ENCODE peak calls at places on chromosomes 4 and X, in ten cellular contexts. One of them, this sample, is unnamed.

GRCh38 chr4:85265234-85265633 is 209.7 kb upstream of the ARHGAP24 start:
- DNase-seq in Kasumi-1: no peak
- DNase-seq in CD8-positive, alpha-beta memory T cell: no peak
- DNase-seq in ureter: no peak
- DNase-seq in brain pericyte: no peak
- DNase-seq in left ventricle myocardium inferior: no peak
- DNase-seq in naive thymus-derived CD8-positive, alpha-beta T cell: no peak
- DNase-seq in activated naive CD4-positive, alpha-beta T cell treated with anti-CD3 and anti-CD28 coated beads, Interleukin-2, amount 10 ng/mL, durations not matched to agents 7 days and 5 days: no peak
- DNase-seq in fibroblast of the aortic adventitia: no peak
- DNase-seq in activated effector memory CD4-positive, alpha-beta T cell treated with anti-CD3 and anti-CD28 coated beads, Interleukin-2, amount 50 U/mL, for 16 hours: no peak
- DNase-seq in this sample: no peak

GRCh38 chr4:58166496-58166895 is 1056.3 kb upstream of the IGFBP7 start:
- DNase-seq in naive thymus-derived CD8-positive, alpha-beta T cell: no peak
- DNase-seq in activated naive CD4-positive, alpha-beta T cell treated with anti-CD3 and anti-CD28 coated beads, Interleukin-2, amount 10 ng/mL, durations not matched to agents 7 days and 5 days: no peak
- DNase-seq in fibroblast of the aortic adventitia: no peak
- DNase-seq in brain pericyte: no peak
- DNase-seq in ureter: no peak
- DNase-seq in Kasumi-1: no peak
- DNase-seq in activated effector memory CD4-positive, alpha-beta T cell treated with anti-CD3 and anti-CD28 coated beads, Interleukin-2, amount 50 U/mL, for 16 hours: no peak
- DNase-seq in CD8-positive, alpha-beta memory T cell: no peak
- DNase-seq in left ventricle myocardium inferior: peak; percentile 22
- DNase-seq in this sample: no peak

GRCh38 chr4:184648220-184649025 is 824 bp downstream of the CASP3 start:
- DNase-seq in fibroblast of the aortic adventitia: peak; percentile 39
- DNase-seq in naive thymus-derived CD8-positive, alpha-beta T cell: peak; percentile 54
- DNase-seq in ureter: peak; percentile 74
- DNase-seq in activated effector memory CD4-positive, alpha-beta T cell treated with anti-CD3 and anti-CD28 coated beads, Interleukin-2, amount 50 U/mL, for 16 hours: peak; percentile 82
- DNase-seq in left ventricle myocardium inferior: peak; percentile 74
- DNase-seq in CD8-positive, alpha-beta memory T cell: peak; percentile 65
- DNase-seq in Kasumi-1: peak; percentile 32
- DNase-seq in brain pericyte: no peak
- DNase-seq in activated naive CD4-positive, alpha-beta T cell treated with anti-CD3 and anti-CD28 coated beads, Interleukin-2, amount 10 ng/mL, durations not matched to agents 7 days and 5 days: peak; percentile 71
- DNase-seq in this sample: peak; percentile 93

GRCh38 chr4:16237715-16238114 is 11.4 kb upstream of the TAPT1 start:
- DNase-seq in activated naive CD4-positive, alpha-beta T cell treated with anti-CD3 and anti-CD28 coated beads, Interleukin-2, amount 10 ng/mL, durations not matched to agents 7 days and 5 days: no peak
- DNase-seq in brain pericyte: no peak
- DNase-seq in fibroblast of the aortic adventitia: no peak
- DNase-seq in ureter: no peak
- DNase-seq in CD8-positive, alpha-beta memory T cell: no peak
- DNase-seq in naive thymus-derived CD8-positive, alpha-beta T cell: no peak
- DNase-seq in Kasumi-1: peak; percentile 95
- DNase-seq in activated effector memory CD4-positive, alpha-beta T cell treated with anti-CD3 and anti-CD28 coated beads, Interleukin-2, amount 50 U/mL, for 16 hours: no peak
- DNase-seq in left ventricle myocardium inferior: no peak
- DNase-seq in this sample: no peak

GRCh38 chr4:123363729-123364128 is 32.9 kb upstream of the SPRY1 start:
- DNase-seq in left ventricle myocardium inferior: no peak
- DNase-seq in naive thymus-derived CD8-positive, alpha-beta T cell: no peak
- DNase-seq in fibroblast of the aortic adventitia: no peak
- DNase-seq in activated effector memory CD4-positive, alpha-beta T cell treated with anti-CD3 and anti-CD28 coated beads, Interleukin-2, amount 50 U/mL, for 16 hours: no peak
- DNase-seq in CD8-positive, alpha-beta memory T cell: no peak
- DNase-seq in Kasumi-1: no peak
- DNase-seq in brain pericyte: no peak
- DNase-seq in ureter: no peak
- DNase-seq in activated naive CD4-positive, alpha-beta T cell treated with anti-CD3 and anti-CD28 coated beads, Interleukin-2, amount 10 ng/mL, durations not matched to agents 7 days and 5 days: no peak
- DNase-seq in this sample: no peak

GRCh38 chr4:96145671-96146070 is 305.8 kb downstream of the PDHA2 start:
- DNase-seq in fibroblast of the aortic adventitia: no peak
- DNase-seq in naive thymus-derived CD8-positive, alpha-beta T cell: no peak
- DNase-seq in activated effector memory CD4-positive, alpha-beta T cell treated with anti-CD3 and anti-CD28 coated beads, Interleukin-2, amount 50 U/mL, for 16 hours: no peak
- DNase-seq in Kasumi-1: peak; percentile 72
- DNase-seq in left ventricle myocardium inferior: no peak
- DNase-seq in CD8-positive, alpha-beta memory T cell: no peak
- DNase-seq in brain pericyte: no peak
- DNase-seq in ureter: no peak
- DNase-seq in activated naive CD4-positive, alpha-beta T cell treated with anti-CD3 and anti-CD28 coated beads, Interleukin-2, amount 10 ng/mL, durations not matched to agents 7 days and 5 days: no peak
- DNase-seq in this sample: no peak

GRCh38 chr4:7499661-7500060 is 64.9 kb upstream of the PSAPL1 start:
- DNase-seq in left ventricle myocardium inferior: no peak
- DNase-seq in activated effector memory CD4-positive, alpha-beta T cell treated with anti-CD3 and anti-CD28 coated beads, Interleukin-2, amount 50 U/mL, for 16 hours: no peak
- DNase-seq in activated naive CD4-positive, alpha-beta T cell treated with anti-CD3 and anti-CD28 coated beads, Interleukin-2, amount 10 ng/mL, durations not matched to agents 7 days and 5 days: no peak
- DNase-seq in naive thymus-derived CD8-positive, alpha-beta T cell: no peak
- DNase-seq in Kasumi-1: no peak
- DNase-seq in brain pericyte: no peak
- DNase-seq in ureter: no peak
- DNase-seq in fibroblast of the aortic adventitia: no peak
- DNase-seq in CD8-positive, alpha-beta memory T cell: no peak
- DNase-seq in this sample: no peak

GRCh38 chr4:153535735-153536494 is 69.8 kb downstream of the TMEM131L start:
- DNase-seq in activated effector memory CD4-positive, alpha-beta T cell treated with anti-CD3 and anti-CD28 coated beads, Interleukin-2, amount 50 U/mL, for 16 hours: no peak
- DNase-seq in ureter: no peak
- DNase-seq in activated naive CD4-positive, alpha-beta T cell treated with anti-CD3 and anti-CD28 coated beads, Interleukin-2, amount 10 ng/mL, durations not matched to agents 7 days and 5 days: no peak
- DNase-seq in Kasumi-1: no peak
- DNase-seq in naive thymus-derived CD8-positive, alpha-beta T cell: peak; percentile 19
- DNase-seq in left ventricle myocardium inferior: no peak
- DNase-seq in brain pericyte: no peak
- DNase-seq in CD8-positive, alpha-beta memory T cell: no peak
- DNase-seq in fibroblast of the aortic adventitia: no peak
- DNase-seq in this sample: no peak

GRCh38 chr4:104064650-104065577 is 345.1 kb upstream of the TACR3 start:
- DNase-seq in Kasumi-1: peak; percentile 71
- DNase-seq in naive thymus-derived CD8-positive, alpha-beta T cell: no peak
- DNase-seq in activated naive CD4-positive, alpha-beta T cell treated with anti-CD3 and anti-CD28 coated beads, Interleukin-2, amount 10 ng/mL, durations not matched to agents 7 days and 5 days: no peak
- DNase-seq in brain pericyte: no peak
- DNase-seq in left ventricle myocardium inferior: peak; percentile 15
- DNase-seq in CD8-positive, alpha-beta memory T cell: no peak
- DNase-seq in fibroblast of the aortic adventitia: peak; percentile 0
- DNase-seq in activated effector memory CD4-positive, alpha-beta T cell treated with anti-CD3 and anti-CD28 coated beads, Interleukin-2, amount 50 U/mL, for 16 hours: no peak
- DNase-seq in ureter: peak; percentile 47
- DNase-seq in this sample: no peak

GRCh38 chr4:116015549-116015948 is 902.1 kb upstream of the NDST4 start:
- DNase-seq in CD8-positive, alpha-beta memory T cell: no peak
- DNase-seq in left ventricle myocardium inferior: no peak
- DNase-seq in fibroblast of the aortic adventitia: no peak
- DNase-seq in ureter: no peak
- DNase-seq in activated effector memory CD4-positive, alpha-beta T cell treated with anti-CD3 and anti-CD28 coated beads, Interleukin-2, amount 50 U/mL, for 16 hours: no peak
- DNase-seq in naive thymus-derived CD8-positive, alpha-beta T cell: no peak
- DNase-seq in Kasumi-1: peak; percentile 70
- DNase-seq in activated naive CD4-positive, alpha-beta T cell treated with anti-CD3 and anti-CD28 coated beads, Interleukin-2, amount 10 ng/mL, durations not matched to agents 7 days and 5 days: no peak
- DNase-seq in brain pericyte: no peak
- DNase-seq in this sample: no peak

GRCh38 chr4:1371151-1371830 is 24.3 kb downstream of the UVSSA start:
- DNase-seq in left ventricle myocardium inferior: no peak
- DNase-seq in Kasumi-1: no peak
- DNase-seq in ureter: no peak
- DNase-seq in naive thymus-derived CD8-positive, alpha-beta T cell: no peak
- DNase-seq in CD8-positive, alpha-beta memory T cell: peak; percentile 17
- DNase-seq in activated naive CD4-positive, alpha-beta T cell treated with anti-CD3 and anti-CD28 coated beads, Interleukin-2, amount 10 ng/mL, durations not matched to agents 7 days and 5 days: no peak
- DNase-seq in brain pericyte: no peak
- DNase-seq in activated effector memory CD4-positive, alpha-beta T cell treated with anti-CD3 and anti-CD28 coated beads, Interleukin-2, amount 50 U/mL, for 16 hours: no peak
- DNase-seq in fibroblast of the aortic adventitia: no peak
- DNase-seq in this sample: no peak

GRCh38 chr4:56649445-56650258 is 31.4 kb downstream of the HOPX start:
- DNase-seq in naive thymus-derived CD8-positive, alpha-beta T cell: no peak
- DNase-seq in activated effector memory CD4-positive, alpha-beta T cell treated with anti-CD3 and anti-CD28 coated beads, Interleukin-2, amount 50 U/mL, for 16 hours: no peak
- DNase-seq in CD8-positive, alpha-beta memory T cell: no peak
- DNase-seq in left ventricle myocardium inferior: no peak
- DNase-seq in brain pericyte: no peak
- DNase-seq in activated naive CD4-positive, alpha-beta T cell treated with anti-CD3 and anti-CD28 coated beads, Interleukin-2, amount 10 ng/mL, durations not matched to agents 7 days and 5 days: no peak
- DNase-seq in ureter: no peak
- DNase-seq in Kasumi-1: peak; percentile 75
- DNase-seq in fibroblast of the aortic adventitia: no peak
- DNase-seq in this sample: no peak

GRCh38 chr4:126223784-126224407 is 909.1 kb downstream of the FAT4 start:
- DNase-seq in naive thymus-derived CD8-positive, alpha-beta T cell: no peak
- DNase-seq in Kasumi-1: peak; percentile 68
- DNase-seq in left ventricle myocardium inferior: no peak
- DNase-seq in CD8-positive, alpha-beta memory T cell: no peak
- DNase-seq in activated effector memory CD4-positive, alpha-beta T cell treated with anti-CD3 and anti-CD28 coated beads, Interleukin-2, amount 50 U/mL, for 16 hours: no peak
- DNase-seq in fibroblast of the aortic adventitia: peak; percentile 41
- DNase-seq in brain pericyte: no peak
- DNase-seq in ureter: no peak
- DNase-seq in activated naive CD4-positive, alpha-beta T cell treated with anti-CD3 and anti-CD28 coated beads, Interleukin-2, amount 10 ng/mL, durations not matched to agents 7 days and 5 days: no peak
- DNase-seq in this sample: no peak

GRCh38 chr4:53962516-53963225 is 101.7 kb downstream of the CHIC2 start:
- DNase-seq in activated naive CD4-positive, alpha-beta T cell treated with anti-CD3 and anti-CD28 coated beads, Interleukin-2, amount 10 ng/mL, durations not matched to agents 7 days and 5 days: no peak
- DNase-seq in CD8-positive, alpha-beta memory T cell: no peak
- DNase-seq in left ventricle myocardium inferior: no peak
- DNase-seq in ureter: no peak
- DNase-seq in activated effector memory CD4-positive, alpha-beta T cell treated with anti-CD3 and anti-CD28 coated beads, Interleukin-2, amount 50 U/mL, for 16 hours: no peak
- DNase-seq in Kasumi-1: no peak
- DNase-seq in fibroblast of the aortic adventitia: peak; percentile 74
- DNase-seq in naive thymus-derived CD8-positive, alpha-beta T cell: no peak
- DNase-seq in brain pericyte: no peak
- DNase-seq in this sample: no peak

GRCh38 chr4:71262161-71262560 is 76.7 kb upstream of the SLC4A4 start:
- DNase-seq in CD8-positive, alpha-beta memory T cell: no peak
- DNase-seq in left ventricle myocardium inferior: no peak
- DNase-seq in activated effector memory CD4-positive, alpha-beta T cell treated with anti-CD3 and anti-CD28 coated beads, Interleukin-2, amount 50 U/mL, for 16 hours: no peak
- DNase-seq in fibroblast of the aortic adventitia: no peak
- DNase-seq in brain pericyte: no peak
- DNase-seq in naive thymus-derived CD8-positive, alpha-beta T cell: no peak
- DNase-seq in activated naive CD4-positive, alpha-beta T cell treated with anti-CD3 and anti-CD28 coated beads, Interleukin-2, amount 10 ng/mL, durations not matched to agents 7 days and 5 days: no peak
- DNase-seq in ureter: no peak
- DNase-seq in Kasumi-1: no peak
- DNase-seq in this sample: no peak

GRCh38 chr4:28557755-28558154 is 1697.1 kb downstream of the STIM2 start:
- DNase-seq in left ventricle myocardium inferior: no peak
- DNase-seq in fibroblast of the aortic adventitia: peak; percentile 46
- DNase-seq in brain pericyte: no peak
- DNase-seq in CD8-positive, alpha-beta memory T cell: no peak
- DNase-seq in activated effector memory CD4-positive, alpha-beta T cell treated with anti-CD3 and anti-CD28 coated beads, Interleukin-2, amount 50 U/mL, for 16 hours: no peak
- DNase-seq in naive thymus-derived CD8-positive, alpha-beta T cell: no peak
- DNase-seq in ureter: no peak
- DNase-seq in activated naive CD4-positive, alpha-beta T cell treated with anti-CD3 and anti-CD28 coated beads, Interleukin-2, amount 10 ng/mL, durations not matched to agents 7 days and 5 days: no peak
- DNase-seq in Kasumi-1: no peak
- DNase-seq in this sample: no peak

GRCh38 chr4:26476545-26476944 is 13.7 kb downstream of the CCKAR start:
- DNase-seq in activated naive CD4-positive, alpha-beta T cell treated with anti-CD3 and anti-CD28 coated beads, Interleukin-2, amount 10 ng/mL, durations not matched to agents 7 days and 5 days: no peak
- DNase-seq in brain pericyte: no peak
- DNase-seq in Kasumi-1: no peak
- DNase-seq in naive thymus-derived CD8-positive, alpha-beta T cell: no peak
- DNase-seq in left ventricle myocardium inferior: no peak
- DNase-seq in fibroblast of the aortic adventitia: no peak
- DNase-seq in activated effector memory CD4-positive, alpha-beta T cell treated with anti-CD3 and anti-CD28 coated beads, Interleukin-2, amount 50 U/mL, for 16 hours: no peak
- DNase-seq in CD8-positive, alpha-beta memory T cell: no peak
- DNase-seq in ureter: no peak
- DNase-seq in this sample: no peak

GRCh38 chr4:74501579-74501978 is 56.6 kb downstream of the AREG start:
- DNase-seq in naive thymus-derived CD8-positive, alpha-beta T cell: no peak
- DNase-seq in Kasumi-1: no peak
- DNase-seq in activated effector memory CD4-positive, alpha-beta T cell treated with anti-CD3 and anti-CD28 coated beads, Interleukin-2, amount 50 U/mL, for 16 hours: no peak
- DNase-seq in left ventricle myocardium inferior: no peak
- DNase-seq in fibroblast of the aortic adventitia: peak; percentile 72
- DNase-seq in activated naive CD4-positive, alpha-beta T cell treated with anti-CD3 and anti-CD28 coated beads, Interleukin-2, amount 10 ng/mL, durations not matched to agents 7 days and 5 days: no peak
- DNase-seq in ureter: no peak
- DNase-seq in CD8-positive, alpha-beta memory T cell: no peak
- DNase-seq in brain pericyte: no peak
- DNase-seq in this sample: no peak

GRCh38 chr4:152708361-152708760 is 28.6 kb upstream of the TMEM154 start:
- DNase-seq in left ventricle myocardium inferior: no peak
- DNase-seq in activated effector memory CD4-positive, alpha-beta T cell treated with anti-CD3 and anti-CD28 coated beads, Interleukin-2, amount 50 U/mL, for 16 hours: no peak
- DNase-seq in Kasumi-1: no peak
- DNase-seq in CD8-positive, alpha-beta memory T cell: no peak
- DNase-seq in brain pericyte: no peak
- DNase-seq in activated naive CD4-positive, alpha-beta T cell treated with anti-CD3 and anti-CD28 coated beads, Interleukin-2, amount 10 ng/mL, durations not matched to agents 7 days and 5 days: no peak
- DNase-seq in naive thymus-derived CD8-positive, alpha-beta T cell: no peak
- DNase-seq in ureter: no peak
- DNase-seq in fibroblast of the aortic adventitia: no peak
- DNase-seq in this sample: no peak

GRCh38 chr4:24470681-24471622 is 113.4 kb downstream of the DHX15 start:
- DNase-seq in fibroblast of the aortic adventitia: peak; percentile 36
- DNase-seq in brain pericyte: no peak
- DNase-seq in naive thymus-derived CD8-positive, alpha-beta T cell: peak; percentile 9
- DNase-seq in activated effector memory CD4-positive, alpha-beta T cell treated with anti-CD3 and anti-CD28 coated beads, Interleukin-2, amount 50 U/mL, for 16 hours: peak; percentile 69
- DNase-seq in ureter: peak; percentile 56
- DNase-seq in CD8-positive, alpha-beta memory T cell: peak; percentile 49
- DNase-seq in Kasumi-1: peak; percentile 42
- DNase-seq in left ventricle myocardium inferior: peak; percentile 52
- DNase-seq in activated naive CD4-positive, alpha-beta T cell treated with anti-CD3 and anti-CD28 coated beads, Interleukin-2, amount 10 ng/mL, durations not matched to agents 7 days and 5 days: peak; percentile 29
- DNase-seq in this sample: no peak

GRCh38 chr4:183249854-183250253 is 70.2 kb downstream of the CLDN22 start:
- DNase-seq in Kasumi-1: peak; percentile 85
- DNase-seq in activated effector memory CD4-positive, alpha-beta T cell treated with anti-CD3 and anti-CD28 coated beads, Interleukin-2, amount 50 U/mL, for 16 hours: no peak
- DNase-seq in ureter: no peak
- DNase-seq in left ventricle myocardium inferior: no peak
- DNase-seq in fibroblast of the aortic adventitia: peak; percentile 60
- DNase-seq in brain pericyte: no peak
- DNase-seq in activated naive CD4-positive, alpha-beta T cell treated with anti-CD3 and anti-CD28 coated beads, Interleukin-2, amount 10 ng/mL, durations not matched to agents 7 days and 5 days: peak; percentile 34
- DNase-seq in naive thymus-derived CD8-positive, alpha-beta T cell: peak; percentile 4
- DNase-seq in CD8-positive, alpha-beta memory T cell: no peak
- DNase-seq in this sample: no peak

GRCh38 chr4:76305033-76305687 is 1.4 kb upstream of the STBD1 start:
- DNase-seq in brain pericyte: no peak
- DNase-seq in activated naive CD4-positive, alpha-beta T cell treated with anti-CD3 and anti-CD28 coated beads, Interleukin-2, amount 10 ng/mL, durations not matched to agents 7 days and 5 days: peak; percentile 44
- DNase-seq in activated effector memory CD4-positive, alpha-beta T cell treated with anti-CD3 and anti-CD28 coated beads, Interleukin-2, amount 50 U/mL, for 16 hours: peak; percentile 62
- DNase-seq in fibroblast of the aortic adventitia: no peak
- DNase-seq in naive thymus-derived CD8-positive, alpha-beta T cell: peak; percentile 12
- DNase-seq in left ventricle myocardium inferior: no peak
- DNase-seq in CD8-positive, alpha-beta memory T cell: no peak
- DNase-seq in Kasumi-1: peak; percentile 57
- DNase-seq in ureter: no peak
- DNase-seq in this sample: no peak

GRCh38 chr4:48913346-48913745 is 6.8 kb upstream of the OCIAD2 start:
- DNase-seq in ureter: no peak
- DNase-seq in brain pericyte: no peak
- DNase-seq in activated effector memory CD4-positive, alpha-beta T cell treated with anti-CD3 and anti-CD28 coated beads, Interleukin-2, amount 50 U/mL, for 16 hours: no peak
- DNase-seq in fibroblast of the aortic adventitia: peak; percentile 91
- DNase-seq in naive thymus-derived CD8-positive, alpha-beta T cell: no peak
- DNase-seq in left ventricle myocardium inferior: no peak
- DNase-seq in CD8-positive, alpha-beta memory T cell: no peak
- DNase-seq in Kasumi-1: no peak
- DNase-seq in activated naive CD4-positive, alpha-beta T cell treated with anti-CD3 and anti-CD28 coated beads, Interleukin-2, amount 10 ng/mL, durations not matched to agents 7 days and 5 days: no peak
- DNase-seq in this sample: no peak

GRCh38 chrX:134181261-134181660 is 55.7 kb upstream of the CCDC160 start:
- DNase-seq in ureter: no peak
- DNase-seq in activated naive CD4-positive, alpha-beta T cell treated with anti-CD3 and anti-CD28 coated beads, Interleukin-2, amount 10 ng/mL, durations not matched to agents 7 days and 5 days: no peak
- DNase-seq in brain pericyte: no peak
- DNase-seq in Kasumi-1: no peak
- DNase-seq in naive thymus-derived CD8-positive, alpha-beta T cell: no peak
- DNase-seq in CD8-positive, alpha-beta memory T cell: no peak
- DNase-seq in activated effector memory CD4-positive, alpha-beta T cell treated with anti-CD3 and anti-CD28 coated beads, Interleukin-2, amount 50 U/mL, for 16 hours: no peak
- DNase-seq in left ventricle myocardium inferior: no peak
- DNase-seq in fibroblast of the aortic adventitia: no peak
- DNase-seq in this sample: no peak

GRCh38 chr4:151879705-151880104 is 118.9 kb upstream of the GATB start:
- DNase-seq in ureter: no peak
- DNase-seq in fibroblast of the aortic adventitia: no peak
- DNase-seq in activated naive CD4-positive, alpha-beta T cell treated with anti-CD3 and anti-CD28 coated beads, Interleukin-2, amount 10 ng/mL, durations not matched to agents 7 days and 5 days: no peak
- DNase-seq in Kasumi-1: no peak
- DNase-seq in activated effector memory CD4-positive, alpha-beta T cell treated with anti-CD3 and anti-CD28 coated beads, Interleukin-2, amount 50 U/mL, for 16 hours: no peak
- DNase-seq in naive thymus-derived CD8-positive, alpha-beta T cell: no peak
- DNase-seq in brain pericyte: no peak
- DNase-seq in CD8-positive, alpha-beta memory T cell: no peak
- DNase-seq in left ventricle myocardium inferior: no peak
- DNase-seq in this sample: no peak

GRCh38 chrX:50617183-50617582 is 146.6 kb upstream of the DGKK start:
- DNase-seq in left ventricle myocardium inferior: no peak
- DNase-seq in activated naive CD4-positive, alpha-beta T cell treated with anti-CD3 and anti-CD28 coated beads, Interleukin-2, amount 10 ng/mL, durations not matched to agents 7 days and 5 days: no peak
- DNase-seq in naive thymus-derived CD8-positive, alpha-beta T cell: no peak
- DNase-seq in activated effector memory CD4-positive, alpha-beta T cell treated with anti-CD3 and anti-CD28 coated beads, Interleukin-2, amount 50 U/mL, for 16 hours: no peak
- DNase-seq in brain pericyte: no peak
- DNase-seq in fibroblast of the aortic adventitia: no peak
- DNase-seq in ureter: no peak
- DNase-seq in CD8-positive, alpha-beta memory T cell: no peak
- DNase-seq in Kasumi-1: no peak
- DNase-seq in this sample: no peak

GRCh38 chrX:103608305-103608963 is 671 bp downstream of the TCEAL3 start:
- DNase-seq in activated effector memory CD4-positive, alpha-beta T cell treated with anti-CD3 and anti-CD28 coated beads, Interleukin-2, amount 50 U/mL, for 16 hours: no peak
- DNase-seq in CD8-positive, alpha-beta memory T cell: peak; percentile 42
- DNase-seq in ureter: no peak
- DNase-seq in naive thymus-derived CD8-positive, alpha-beta T cell: no peak
- DNase-seq in Kasumi-1: no peak
- DNase-seq in activated naive CD4-positive, alpha-beta T cell treated with anti-CD3 and anti-CD28 coated beads, Interleukin-2, amount 10 ng/mL, durations not matched to agents 7 days and 5 days: no peak
- DNase-seq in brain pericyte: no peak
- DNase-seq in fibroblast of the aortic adventitia: no peak
- DNase-seq in left ventricle myocardium inferior: no peak
- DNase-seq in this sample: no peak

This sample was measured in mesenteric fat pad.